ENCODE peak calls at places on chromosomes 5 and 9, in four cellular contexts. F, B, H and O are unnamed samples.

GRCh38 chr5:140221697-140222223 is 46.8 kb downstream of the CYSTM1 start:
- DNase-seq in B (no peak), H (no peak), F (no peak), O (no peak)

GRCh38 chr5:173670130-173670591 is 53.7 kb upstream of the BOD1 start:
- DNase-seq in H (no peak), F (no peak), B (no peak), O (no peak)

GRCh38 chr5:133311171-133311570 is 259.4 kb downstream of the HSPA4 start:
- DNase-seq in F (peak; percentile 20), B (no peak), H (no peak), O (no peak)

GRCh38 chr5:177469061-177469628 is 4.3 kb downstream of the DBN1 start:
- DNase-seq in H (no peak), F (no peak), B (peak; percentile 45), O (peak; percentile 66)

GRCh38 chr5:151781201-151781600 is 9.4 kb downstream of the G3BP1 start:
- DNase-seq in B (no peak), F (no peak), H (no peak), O (no peak)

GRCh38 chr5:73213566-73213998 is 40.6 kb downstream of the TMEM174 start:
- DNase-seq in H (peak; percentile 25), F (no peak), B (no peak), O (no peak)

GRCh38 chr5:67032921-67033664 is 163.5 kb downstream of the CD180 start:
- DNase-seq in B (no peak), H (no peak), F (no peak), O (no peak)

GRCh38 chr5:88119535-88119934 is 149.1 kb downstream of the TMEM161B start:
- DNase-seq in H (no peak), B (no peak), F (no peak), O (no peak)

GRCh38 chr5:73791389-73791788 is 165.4 kb downstream of the ARHGEF28 start:
- DNase-seq in F (no peak), B (no peak), H (no peak), O (no peak)

GRCh38 chr9:19631181-19631580 is 157.7 kb downstream of the SLC24A2 start:
- DNase-seq in F (no peak), H (no peak), B (no peak), O (no peak)

GRCh38 chr5:83563631-83564030 is 92.1 kb downstream of the VCAN start:
- DNase-seq in F (peak; percentile 88), H (no peak), B (no peak), O (no peak)

GRCh38 chr5:6502421-6502820 is 53.8 kb downstream of the UBE2QL1 start:
- DNase-seq in F (no peak), B (no peak), H (no peak), O (no peak)

GRCh38 chr9:123087359-123087888 is 54.0 kb downstream of the GPR21 start:
- DNase-seq in H (no peak), F (peak; percentile 79), B (no peak), O (no peak)

GRCh38 chr5:152514827-152515397 is 109.8 kb upstream of the NMUR2 start:
- DNase-seq in H (no peak), B (no peak), F (peak; percentile 18), O (no peak)

GRCh38 chr5:2751592-2752021 is at the start of gene IRX2:
- DNase-seq in F (no peak), H (no peak), B (no peak), O (peak; percentile 92)

GRCh38 chr9:113566011-113566711 is 102.6 kb downstream of the RGS3 start:
- DNase-seq in B (no peak), F (no peak), H (no peak), O (no peak)

GRCh38 chr9:91991621-91992435 is 41.8 kb upstream of the ROR2 start:
- DNase-seq in F (no peak), H (no peak), B (no peak), O (no peak)

GRCh38 chr9:89405832-89406231 is 87.5 kb downstream of the SECISBP2 start:
- DNase-seq in H (no peak), F (no peak), B (no peak), O (no peak)

GRCh38 chr9:98191615-98192502 is 578 bp downstream of the CORO2A start:
- DNase-seq in B (peak; percentile 82), F (no peak), H (no peak), O (peak; percentile 45)

GRCh38 chr5:88734983-88735382 is 148.0 kb downstream of the MEF2C start:
- DNase-seq in F (no peak), H (peak; percentile 50), B (no peak), O (no peak)

GRCh38 chr5:127848098-127848497 is 144.9 kb downstream of the CCDC192 start:
- DNase-seq in H (no peak), F (no peak), B (no peak), O (no peak)

GRCh38 chr5:91189480-91190332 is 193.4 kb downstream of the ARRDC3 start:
- DNase-seq in H (no peak), F (peak; percentile 3), B (no peak), O (no peak)

GRCh38 chr5:76762484-76762883 is 46.6 kb downstream of the F2R start:
- DNase-seq in B (no peak), H (no peak), F (no peak), O (no peak)

GRCh38 chr9:115042781-115043509 is 75.0 kb downstream of the TNC start:
- DNase-seq in H (peak; percentile 5), F (no peak), B (no peak), O (no peak)

GRCh38 chr5:45385321-45386058 is 310.7 kb downstream of the HCN1 start:
- DNase-seq in F (no peak), B (no peak), H (no peak), O (no peak)

GRCh38 chr9:136886610-136887597 is 588 bp downstream of the TRAF2 start:
- DNase-seq in F (no peak), H (no peak), B (peak; percentile 45), O (peak; percentile 70)

GRCh38 chr5:84831701-84832100 is 447.0 kb upstream of the EDIL3 start:
- DNase-seq in H (no peak), B (no peak), F (no peak), O (no peak)

GRCh38 chr9:950139-950538 is 26.3 kb upstream of the DMRT3 start:
- DNase-seq in B (no peak), F (no peak), H (no peak), O (no peak)

GRCh38 chr5:113678924-113679575 is 165.6 kb downstream of the YTHDC2 start:
- DNase-seq in H (peak; percentile 8), B (peak; percentile 64), F (peak; percentile 30), O (peak; percentile 38)

GRCh38 chr5:168114444-168115017 is 176.9 kb upstream of the WWC1 start:
- DNase-seq in H (no peak), B (peak; percentile 62), F (peak; percentile 44), O (peak; percentile 86)

GRCh38 chr5:20114536-20114935 is 126.5 kb upstream of the CDH18 start:
- DNase-seq in F (no peak), H (no peak), B (no peak), O (no peak)

GRCh38 chr5:132687995-132688394 is 14.2 kb downstream of the IL4 start:
- DNase-seq in B (no peak), F (no peak), H (no peak), O (no peak)

GRCh38 chr9:6214451-6214850 is 1.2 kb upstream of the IL33 start:
- DNase-seq in B (no peak), F (no peak), H (no peak), O (no peak)

GRCh38 chr9:134434896-134435506 is 108.7 kb downstream of the RXRA start:
- DNase-seq in B (no peak), F (peak; percentile 97), H (no peak), O (no peak)

GRCh38 chr9:78788101-78788500 is 491.2 kb downstream of the PSAT1 start:
- DNase-seq in B (no peak), F (no peak), H (no peak), O (no peak)

DNA sequence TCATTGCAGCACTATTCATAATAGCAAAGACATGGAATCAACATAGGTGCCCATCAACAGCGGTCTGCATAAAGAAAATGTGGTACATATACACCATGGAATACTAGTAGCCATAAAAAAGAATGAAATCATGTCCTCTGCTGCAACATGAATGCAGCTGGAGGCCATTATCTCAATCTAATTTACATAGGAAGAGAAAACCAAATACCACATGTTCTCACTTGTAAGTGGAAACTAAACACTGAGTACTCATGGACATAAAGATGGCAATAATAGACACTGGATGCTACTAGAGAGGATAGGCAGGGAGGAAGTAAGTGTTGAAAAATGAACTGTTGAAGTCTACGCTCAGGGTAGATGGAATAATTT is 203.9 kb upstream of the CDH9 start:
- DNase-seq in H (no peak), F (no peak), B (no peak), O (no peak)
- TF ChIP-seq TCF7 in H (no peak), F (no peak), B (no peak), O (no peak)

GRCh38 chr5:135697959-135698345 is 119.2 kb upstream of the CXCL14 start:
- DNase-seq in F (no peak), B (no peak), H (no peak), O (no peak)
- TF ChIP-seq TCF7 in F (no peak), B (no peak), H (no peak), O (no peak)

GRCh38 chr9:131403493-131403773 is 9.5 kb downstream of the PRRC2B start:
- DNase-seq in F (no peak), H (no peak), B (no peak), O (no peak)
- TF ChIP-seq TCF7 in F (no peak), H (no peak), B (no peak), O (no peak)

GRCh38 chr5:10654566-10654965 is 90.7 kb downstream of the ANKRD33B start:
- DNase-seq in B (no peak), F (no peak), H (no peak), O (no peak)

GRCh38 chr5:10655041-10655685 is 91.3 kb downstream of the ANKRD33B start:
- DNase-seq in F (no peak), B (no peak), H (no peak), O (no peak)

GRCh38 chr5:10653033-10653432 is 89.2 kb downstream of the ANKRD33B start:
- DNase-seq in B (no peak), H (no peak), F (no peak), O (no peak)

GRCh38 chr5:10652606-10653005 is 88.7 kb downstream of the ANKRD33B start:
- DNase-seq in F (no peak), B (no peak), H (no peak), O (no peak)

DNA sequence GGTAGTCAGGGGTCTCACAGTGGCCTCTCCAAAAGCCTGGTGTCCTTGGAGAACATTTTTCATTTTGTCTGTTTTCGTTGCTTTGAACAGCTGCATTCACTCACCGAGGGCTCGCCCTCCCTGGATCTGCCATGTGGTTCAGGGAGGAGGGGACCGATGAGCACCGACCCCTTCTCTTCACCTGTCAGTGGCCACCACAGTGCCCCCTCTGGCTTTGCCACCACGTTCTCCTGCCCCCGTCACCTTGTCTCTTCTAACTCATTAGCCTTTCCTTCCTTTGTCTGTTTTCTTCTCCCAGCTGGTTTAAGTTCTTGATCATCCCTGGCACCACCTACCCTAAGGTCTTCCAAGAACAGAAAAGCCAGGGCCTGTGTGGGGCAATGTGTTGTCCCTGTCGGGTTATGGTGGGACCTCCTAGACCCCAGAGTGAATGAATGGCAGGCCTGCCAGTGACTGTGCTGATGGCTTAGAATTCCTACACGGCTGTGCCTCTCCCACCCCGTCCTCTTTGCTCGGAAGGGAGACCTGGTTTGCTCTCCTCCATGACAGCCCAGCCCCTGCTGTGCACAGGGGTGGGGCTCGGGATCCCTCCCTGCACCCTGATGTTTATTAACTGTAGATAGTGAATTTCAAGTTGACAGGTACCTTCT is 90.0 kb downstream of the ANKRD33B start:
- DNase-seq in H (no peak), F (no peak), B (no peak), O (no peak)
- TF ChIP-seq TCF7 in H (no peak), F (no peak), B (no peak), O (no peak)

GRCh38 chr5:35921930-35922329 is 16.5 kb downstream of the CAPSL start:
- DNase-seq in B (no peak), F (no peak), H (no peak), O (no peak)
- TF ChIP-seq TCF7 in B (no peak), F (no peak), H (no peak), O (no peak)

GRCh38 chr5:52878671-52879070 is 91.0 kb downstream of the ITGA1 start:
- DNase-seq in H (no peak), B (no peak), F (no peak), O (no peak)
- TF ChIP-seq TCF7 in H (no peak), B (no peak), F (no peak), O (no peak)